ENCODE peak calls at places on chromosomes 13 and 19, in five cellular contexts. One of them, this sample, is unnamed.

GRCh38 chr19:7191946-7192691 is 102.1 kb downstream of the INSR start:
- DNase-seq in T-cell: peak; percentile 16
- DNase-seq in stimulated activated naive CD4-positive, alpha-beta T cell treated with Interleukin-2 at 50 U/mL for 16 hours: peak; percentile 28
- DNase-seq in stomach: no peak
- DNase-seq in mesothelial cell of epicardium: no peak
- DNase-seq in this sample: no peak

GRCh38 chr19:13063461-13064091 is 39.1 kb downstream of the LYL1 start:
- DNase-seq in T-cell: no peak
- DNase-seq in stimulated activated naive CD4-positive, alpha-beta T cell treated with Interleukin-2 at 50 U/mL for 16 hours: no peak
- DNase-seq in stomach: no peak
- DNase-seq in mesothelial cell of epicardium: no peak
- DNase-seq in this sample: no peak

GRCh38 chr19:13964776-13965175 is 12.5 kb downstream of the DCAF15 start:
- DNase-seq in T-cell: no peak
- DNase-seq in stimulated activated naive CD4-positive, alpha-beta T cell treated with Interleukin-2 at 50 U/mL for 16 hours: no peak
- DNase-seq in stomach: no peak
- DNase-seq in mesothelial cell of epicardium: no peak
- DNase-seq in this sample: no peak

GRCh38 chr13:26978081-26978860 is 193.3 kb downstream of the USP12 start:
- DNase-seq in T-cell: no peak
- DNase-seq in stimulated activated naive CD4-positive, alpha-beta T cell treated with Interleukin-2 at 50 U/mL for 16 hours: no peak
- DNase-seq in stomach: no peak
- DNase-seq in mesothelial cell of epicardium: no peak
- DNase-seq in this sample: no peak

GRCh38 chr13:80082396-80083096 is 258.4 kb downstream of the SPRY2 start:
- DNase-seq in T-cell: no peak
- DNase-seq in stimulated activated naive CD4-positive, alpha-beta T cell treated with Interleukin-2 at 50 U/mL for 16 hours: no peak
- DNase-seq in stomach: no peak
- DNase-seq in mesothelial cell of epicardium: no peak
- DNase-seq in this sample: no peak

GRCh38 chr13:67184247-67184646 is 45.9 kb downstream of the PCDH9 start:
- DNase-seq in T-cell: no peak
- DNase-seq in stimulated activated naive CD4-positive, alpha-beta T cell treated with Interleukin-2 at 50 U/mL for 16 hours: no peak
- DNase-seq in stomach: no peak
- DNase-seq in mesothelial cell of epicardium: no peak
- DNase-seq in this sample: no peak

GRCh38 chr13:106496072-106496997 is 39.1 kb downstream of the EFNB2 start:
- DNase-seq in T-cell: no peak
- DNase-seq in stimulated activated naive CD4-positive, alpha-beta T cell treated with Interleukin-2 at 50 U/mL for 16 hours: no peak
- DNase-seq in stomach: no peak
- DNase-seq in mesothelial cell of epicardium: no peak
- DNase-seq in this sample: no peak

GRCh38 chr19:10852941-10853340 is 4.7 kb downstream of the C19orf38 start:
- DNase-seq in T-cell: no peak
- DNase-seq in stimulated activated naive CD4-positive, alpha-beta T cell treated with Interleukin-2 at 50 U/mL for 16 hours: no peak
- DNase-seq in stomach: no peak
- DNase-seq in mesothelial cell of epicardium: no peak
- DNase-seq in this sample: no peak

GRCh38 chr13:66748712-66749111 is 481.4 kb downstream of the PCDH9 start:
- DNase-seq in T-cell: no peak
- DNase-seq in stimulated activated naive CD4-positive, alpha-beta T cell treated with Interleukin-2 at 50 U/mL for 16 hours: no peak
- DNase-seq in stomach: no peak
- DNase-seq in mesothelial cell of epicardium: no peak
- DNase-seq in this sample: no peak

GRCh38 chr13:92175330-92175729 is 776.9 kb downstream of the GPC5 start:
- DNase-seq in T-cell: no peak
- DNase-seq in stimulated activated naive CD4-positive, alpha-beta T cell treated with Interleukin-2 at 50 U/mL for 16 hours: no peak
- DNase-seq in stomach: no peak
- DNase-seq in mesothelial cell of epicardium: no peak
- DNase-seq in this sample: no peak

GRCh38 chr13:109135018-109135417 is 505.6 kb downstream of the MYO16 start:
- DNase-seq in T-cell: no peak
- DNase-seq in stimulated activated naive CD4-positive, alpha-beta T cell treated with Interleukin-2 at 50 U/mL for 16 hours: no peak
- DNase-seq in stomach: no peak
- DNase-seq in mesothelial cell of epicardium: no peak
- DNase-seq in this sample: no peak

GRCh38 chr13:72716776-72717175 is 10.7 kb downstream of the MZT1 start:
- DNase-seq in T-cell: no peak
- DNase-seq in stimulated activated naive CD4-positive, alpha-beta T cell treated with Interleukin-2 at 50 U/mL for 16 hours: no peak
- DNase-seq in stomach: no peak
- DNase-seq in mesothelial cell of epicardium: no peak
- DNase-seq in this sample: no peak

GRCh38 chr19:850221-850978 is 1.7 kb upstream of the ELANE start:
- DNase-seq in T-cell: no peak
- DNase-seq in stimulated activated naive CD4-positive, alpha-beta T cell treated with Interleukin-2 at 50 U/mL for 16 hours: no peak
- DNase-seq in stomach: peak; percentile 83
- DNase-seq in mesothelial cell of epicardium: no peak
- DNase-seq in this sample: no peak

GRCh38 chr19:367561-367960 is 23.0 kb upstream of the MIER2 start:
- DNase-seq in T-cell: no peak
- DNase-seq in stimulated activated naive CD4-positive, alpha-beta T cell treated with Interleukin-2 at 50 U/mL for 16 hours: no peak
- DNase-seq in stomach: no peak
- DNase-seq in mesothelial cell of epicardium: no peak
- DNase-seq in this sample: no peak

GRCh38 chr19:44582581-44583265 is 30.6 kb upstream of the IGSF23 start:
- DNase-seq in T-cell: no peak
- DNase-seq in stimulated activated naive CD4-positive, alpha-beta T cell treated with Interleukin-2 at 50 U/mL for 16 hours: no peak
- DNase-seq in stomach: no peak
- DNase-seq in mesothelial cell of epicardium: no peak
- DNase-seq in this sample: peak; percentile 60

GRCh38 chr19:58474291-58474996 is 1.7 kb upstream of the ZNF446 start:
- DNase-seq in T-cell: no peak
- DNase-seq in stimulated activated naive CD4-positive, alpha-beta T cell treated with Interleukin-2 at 50 U/mL for 16 hours: no peak
- DNase-seq in stomach: no peak
- DNase-seq in mesothelial cell of epicardium: no peak
- DNase-seq in this sample: no peak

GRCh38 chr13:98206946-98207345 is 29.9 kb upstream of the RNF113B start:
- DNase-seq in T-cell: no peak
- DNase-seq in stimulated activated naive CD4-positive, alpha-beta T cell treated with Interleukin-2 at 50 U/mL for 16 hours: no peak
- DNase-seq in stomach: no peak
- DNase-seq in mesothelial cell of epicardium: no peak
- DNase-seq in this sample: no peak

GRCh38 chr13:45276887-45277286 is 64.1 kb downstream of the TPT1 start:
- DNase-seq in T-cell: no peak
- DNase-seq in stimulated activated naive CD4-positive, alpha-beta T cell treated with Interleukin-2 at 50 U/mL for 16 hours: no peak
- DNase-seq in stomach: no peak
- DNase-seq in mesothelial cell of epicardium: no peak
- DNase-seq in this sample: no peak

GRCh38 chr13:93740334-93740733 is 513.7 kb downstream of the GPC6 start:
- DNase-seq in T-cell: no peak
- DNase-seq in stimulated activated naive CD4-positive, alpha-beta T cell treated with Interleukin-2 at 50 U/mL for 16 hours: no peak
- DNase-seq in stomach: no peak
- DNase-seq in mesothelial cell of epicardium: no peak
- DNase-seq in this sample: no peak

GRCh38 chr13:97367427-97367826 is 66.5 kb upstream of the RAP2A start:
- DNase-seq in T-cell: no peak
- DNase-seq in stimulated activated naive CD4-positive, alpha-beta T cell treated with Interleukin-2 at 50 U/mL for 16 hours: no peak
- DNase-seq in stomach: no peak
- DNase-seq in mesothelial cell of epicardium: no peak
- DNase-seq in this sample: no peak

GRCh38 chr13:27355894-27356293 is 68.5 kb upstream of the GTF3A start:
- DNase-seq in T-cell: no peak
- DNase-seq in stimulated activated naive CD4-positive, alpha-beta T cell treated with Interleukin-2 at 50 U/mL for 16 hours: no peak
- DNase-seq in stomach: no peak
- DNase-seq in mesothelial cell of epicardium: no peak
- DNase-seq in this sample: no peak

GRCh38 chr19:55247621-55248099 is 11.2 kb downstream of the PPP6R1 start:
- DNase-seq in T-cell: no peak
- DNase-seq in stimulated activated naive CD4-positive, alpha-beta T cell treated with Interleukin-2 at 50 U/mL for 16 hours: no peak
- DNase-seq in stomach: no peak
- DNase-seq in mesothelial cell of epicardium: no peak
- DNase-seq in this sample: no peak

GRCh38 chr19:28859811-28860210 is 353.1 kb downstream of the UQCRFS1 start:
- DNase-seq in T-cell: no peak
- DNase-seq in stimulated activated naive CD4-positive, alpha-beta T cell treated with Interleukin-2 at 50 U/mL for 16 hours: no peak
- DNase-seq in stomach: no peak
- DNase-seq in mesothelial cell of epicardium: no peak
- DNase-seq in this sample: no peak

GRCh38 chr13:108984251-108984920 is 355.0 kb downstream of the MYO16 start:
- DNase-seq in T-cell: no peak
- DNase-seq in stimulated activated naive CD4-positive, alpha-beta T cell treated with Interleukin-2 at 50 U/mL for 16 hours: no peak
- DNase-seq in stomach: no peak
- DNase-seq in mesothelial cell of epicardium: no peak
- DNase-seq in this sample: no peak

GRCh38 chr13:108929532-108929931 is 300.1 kb downstream of the MYO16 start:
- DNase-seq in T-cell: no peak
- DNase-seq in stimulated activated naive CD4-positive, alpha-beta T cell treated with Interleukin-2 at 50 U/mL for 16 hours: no peak
- DNase-seq in stomach: no peak
- DNase-seq in mesothelial cell of epicardium: no peak
- DNase-seq in this sample: no peak